ENCODE peak calls at places on chromosomes 1 and 21, in four cellular contexts. J, G, B and Z are unnamed samples.

GRCh38 chr1:57411262-57411661 is 12.6 kb downstream of the DAB1 start:
- DNase-seq in B (no peak), G (no peak), J (peak), Z (peak)

GRCh38 chr1:11826946-11827345 is 20.6 kb downstream of the NPPA start:
- DNase-seq in J (no peak), B (no peak), G (no peak), Z (no peak)

GRCh38 chr1:4150262-4150661 is 250.2 kb upstream of the C1orf174 start:
- DNase-seq in G (no peak), J (no peak), B (no peak), Z (no peak)

GRCh38 chr1:71766748-71767147 is 515.6 kb downstream of the NEGR1 start:
- DNase-seq in G (no peak), B (no peak), J (no peak), Z (no peak)

GRCh38 chr1:228862542-228863505 is 127.5 kb downstream of the RHOU start:
- DNase-seq in B (no peak), J (peak), G (no peak), Z (no peak)

GRCh38 chr1:20322081-20322824 is 31.6 kb downstream of the VWA5B1 start:
- DNase-seq in G (no peak), B (no peak), J (peak), Z (no peak)

GRCh38 chr1:40796939-40797667 is 13.5 kb downstream of the KCNQ4 start:
- DNase-seq in J (no peak), G (no peak), B (no peak), Z (no peak)

GRCh38 chr1:157091186-157091585 is 8.4 kb downstream of the ETV3L start:
- DNase-seq in J (no peak), G (peak), B (no peak), Z (no peak)

GRCh38 chr1:203453016-203453415 is 22.6 kb upstream of the PRELP start:
- DNase-seq in B (no peak), G (no peak), J (no peak), Z (no peak)

GRCh38 chr1:181136738-181137122 is 48.2 kb downstream of the IER5 start:
- DNase-seq in G (no peak), B (no peak), J (no peak), Z (no peak)

GRCh38 chr1:223844962-223845809 is 561 bp downstream of the TP53BP2 start:
- DNase-seq in G (peak), J (peak), B (no peak), Z (no peak)

GRCh38 chr1:86542626-86543025 is 4.3 kb upstream of the CLCA4 start:
- DNase-seq in J (no peak), B (no peak), G (no peak), Z (peak)

GRCh38 chr1:160789702-160790611 is 6.0 kb upstream of the LY9 start:
- DNase-seq in J (no peak), G (no peak), B (no peak), Z (no peak)

GRCh38 chr1:236280438-236281285 is 1.1 kb downstream of the ERO1B start:
- DNase-seq in G (no peak), J (no peak), B (no peak), Z (no peak)

GRCh38 chr1:6614953-6615785 is 1.6 kb downstream of the PHF13 start:
- DNase-seq in B (no peak), J (no peak), G (peak), Z (peak)

GRCh38 chr1:6613361-6614018 is at the start of gene PHF13:
- DNase-seq in B (peak), G (peak), J (peak), Z (peak)

GRCh38 chr1:6614019-6614952 is 755 bp downstream of the PHF13 start:
- DNase-seq in G (peak), B (no peak), J (no peak), Z (peak)

DNA sequence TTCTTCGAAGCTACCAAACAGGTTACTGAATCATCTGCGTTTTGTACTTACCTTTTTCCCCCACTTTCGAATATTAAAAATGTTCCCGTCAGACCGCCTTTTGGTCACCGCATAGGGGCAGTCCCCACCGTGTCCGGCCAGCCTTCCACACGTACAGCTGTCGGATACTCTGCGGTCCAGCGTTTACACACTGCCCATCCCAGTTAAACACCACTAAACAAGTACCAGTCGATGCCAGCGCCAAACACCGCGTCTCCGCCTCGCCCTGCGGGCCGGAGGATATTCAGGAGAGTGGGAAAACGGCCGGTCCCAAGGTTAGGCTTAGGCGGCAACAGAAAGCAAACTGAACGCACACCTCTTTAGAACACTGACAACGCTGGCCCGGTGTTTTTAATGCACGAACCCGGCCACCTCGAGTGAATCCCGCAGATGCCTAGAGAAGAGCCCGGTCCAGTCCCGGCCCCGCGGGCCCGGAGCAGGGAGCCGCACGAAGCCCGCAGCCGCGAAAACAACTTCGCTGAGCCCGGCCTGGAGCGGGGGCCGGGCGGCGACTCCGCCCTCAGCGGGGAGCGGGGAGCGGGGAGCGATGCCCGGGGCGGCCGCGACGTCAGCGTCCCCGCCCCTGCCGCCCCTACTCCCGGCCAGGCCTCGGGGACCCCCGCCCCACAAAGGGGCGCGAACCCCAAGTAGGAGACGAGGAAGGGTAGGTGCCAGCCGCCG is 730 bp upstream of the PHF13 start:
- DNase-seq in G (peak), B (no peak), J (peak), Z (peak)
- TF ChIP-seq CTCF in G (no peak), B (no peak), J (no peak), Z (no peak)

GRCh38 chr1:15479654-15480347 is 3.9 kb downstream of the CELA2B start:
- DNase-seq in J (no peak), G (no peak), B (no peak), Z (no peak)
- H3K27ac ChIP-seq in J (no peak), G (no peak), B (no peak), Z (no peak)

GRCh38 chr1:17274186-17275170 is 25.6 kb downstream of the PADI3 start:
- DNase-seq in G (no peak), J (peak), B (no peak), Z (peak)
- TF ChIP-seq CTCF in G (peak), J (peak), B (no peak), Z (no peak)

GRCh38 chr21:41678944-41679343 is 87.9 kb downstream of the RIPK4 start:
- DNase-seq in B (peak), G (peak), J (peak), Z (peak)
- H3K27ac ChIP-seq in B (no peak), G (no peak), J (no peak), Z (peak)

GRCh38 chr1:171985639-171986038 is 144.3 kb downstream of the DNM3 start:
- DNase-seq in J (no peak), B (no peak), G (no peak), Z (no peak)
- TF ChIP-seq CTCF in J (peak), B (no peak), G (peak), Z (no peak)